ENCODE peak calls at places on chromosomes 7 and 10, in eight cellular contexts. R is lower leg skin, N is HuH-7.5, V is heart left ventricle, M is sciatic nerve, Z is NCI-H524 treated with DMSO at 0.1 percent for 48 hours, Y is stomach, C is MV-4-11. E is an unnamed sample.

GRCh38 chr7:34673066-34673465 is 15.0 kb downstream of the NPSR1 start:
- DNase-seq in Z (no peak), N (no peak), R (no peak), C (no peak), Y (no peak), V (no peak), M (no peak), E (no peak)

GRCh38 chr7:102103027-102103372 is 183.7 kb upstream of the SH2B2 start:
- DNase-seq in M (no peak), V (no peak), R (no peak), Y (no peak), Z (no peak), N (no peak), C (no peak), E (no peak)

GRCh38 chr7:79452032-79452494 is 1.4 kb downstream of the MAGI2 start:
- DNase-seq in M (peak; percentile 94), N (peak; percentile 75), R (peak; percentile 97), Z (peak; percentile 9), Y (peak; percentile 58), C (no peak), V (peak; percentile 84), E (peak; percentile 75)

GRCh38 chr10:51020175-51020574 is 54.1 kb upstream of the PRKG1 start:
- DNase-seq in N (no peak), V (no peak), Y (no peak), Z (no peak), R (no peak), M (no peak), C (no peak), E (no peak)

GRCh38 chr10:91367127-91367531 is 43.0 kb upstream of the HECTD2 start:
- DNase-seq in C (no peak), N (no peak), M (no peak), Y (no peak), Z (no peak), R (no peak), V (no peak), E (no peak)

GRCh38 chr7:1598286-1598685 is 28.5 kb upstream of the PSMG3 start:
- DNase-seq in R (no peak), V (no peak), Z (no peak), Y (no peak), M (no peak), C (no peak), N (no peak), E (no peak)

GRCh38 chr7:81715984-81716588 is 53.8 kb downstream of the HGF start:
- DNase-seq in Z (peak; percentile 1), Y (no peak), R (no peak), C (no peak), N (no peak), M (no peak), V (no peak), E (no peak)

GRCh38 chr10:99796928-99797327 is 14.5 kb downstream of the ABCC2 start:
- DNase-seq in M (no peak), N (no peak), V (no peak), R (no peak), Z (no peak), C (no peak), Y (no peak), E (no peak)

GRCh38 chr10:131150126-131150525 is 161.4 kb downstream of the TCERG1L start:
- DNase-seq in V (no peak), Y (no peak), N (no peak), R (no peak), M (peak; percentile 27), C (no peak), Z (no peak), E (no peak)

GRCh38 chr7:122532406-122533269 is 166.3 kb downstream of the RNF133 start:
- DNase-seq in Z (no peak), M (no peak), Y (no peak), N (no peak), V (no peak), R (no peak), C (no peak), E (peak; percentile 7)

GRCh38 chr7:36522453-36523007 is 132.9 kb downstream of the ANLN start:
- DNase-seq in C (no peak), N (no peak), Y (no peak), V (no peak), Z (no peak), R (peak; percentile 34), M (no peak), E (no peak)

GRCh38 chr7:39733881-39734571 is 110.7 kb downstream of the RALA start:
- DNase-seq in N (no peak), Y (no peak), M (no peak), V (no peak), C (peak; percentile 13), R (peak; percentile 49), Z (no peak), E (no peak)

GRCh38 chr7:157425137-157425731 is 88.4 kb downstream of the DNAJB6 start:
- DNase-seq in Z (no peak), V (no peak), N (no peak), M (no peak), R (no peak), C (no peak), Y (no peak), E (no peak)

GRCh38 chr7:50782376-50783208 is at the start of gene GRB10:
- DNase-seq in V (peak; percentile 45), R (no peak), C (no peak), N (no peak), Z (peak; percentile 41), Y (no peak), M (no peak), E (no peak)

GRCh38 chr7:106773228-106773627 is 91.9 kb upstream of the PIK3CG start:
- DNase-seq in V (no peak), Z (no peak), C (no peak), M (no peak), Y (no peak), R (no peak), N (no peak), E (no peak)

GRCh38 chr10:127081946-127082345 is 114.4 kb downstream of the INSYN2A start:
- DNase-seq in V (no peak), Y (no peak), M (no peak), R (peak; percentile 50), C (peak; percentile 95), Z (no peak), N (no peak), E (no peak)

GRCh38 chr10:19200211-19200610 is 151.6 kb downstream of the MALRD1 start:
- DNase-seq in V (no peak), R (no peak), N (no peak), M (no peak), C (no peak), Z (no peak), Y (no peak), E (no peak)

GRCh38 chr7:138799336-138799965 is 1.5 kb upstream of the ATP6V0A4 start:
- DNase-seq in R (peak; percentile 7), V (no peak), Z (no peak), N (no peak), M (no peak), Y (no peak), C (no peak), E (no peak)

E was measured in HEK293T.